ENCODE peak calls at places on chromosome 2, in nine cellular contexts. L is mucosa of descending colon, Y is BE2C, O is progenitor cell of endocrine pancreas, T is prostate gland, M is gastrocnemius medialis, H is neural progenitor cell, F is IMR-90, W is left ventricle myocardium inferior. Q is an unnamed sample.

GRCh38 chr2:63767307-63767706 is 74.4 kb upstream of the UGP2 start:
- DNase-seq in Y (no peak), L (no peak), O (no peak), W (no peak), F (no peak), T (no peak), H (no peak), M (no peak), Q (no peak)

GRCh38 chr2:240013343-240013742 is 11.8 kb downstream of the NDUFA10 start:
- DNase-seq in W (no peak), Y (no peak), M (no peak), L (no peak), H (no peak), T (no peak), O (no peak), F (peak), Q (no peak)

GRCh38 chr2:170822292-170822884 is 5.7 kb downstream of the GAD1 start:
- DNase-seq in Y (no peak), W (no peak), M (no peak), T (no peak), F (no peak), H (peak), O (no peak), L (no peak), Q (peak)

GRCh38 chr2:75200140-75200985 is 1.0 kb upstream of the TACR1 start:
- DNase-seq in T (peak), Y (peak), H (peak), F (peak), M (no peak), W (peak), O (peak), L (peak), Q (peak)

GRCh38 chr2:65232636-65233035 is 5.0 kb downstream of the ACTR2 start:
- DNase-seq in W (no peak), L (no peak), O (no peak), M (no peak), T (no peak), H (no peak), F (peak), Y (no peak), Q (no peak)

GRCh38 chr2:162297925-162298552 is 20.4 kb downstream of the IFIH1 start:
- DNase-seq in T (peak), W (no peak), H (peak), F (peak), Y (peak), L (peak), O (peak), M (peak), Q (peak)

GRCh38 chr2:62794791-62795190 is 89.3 kb downstream of the EHBP1 start:
- DNase-seq in Y (no peak), T (no peak), H (no peak), F (peak), O (no peak), W (no peak), M (no peak), L (no peak), Q (no peak)

GRCh38 chr2:83900859-83901258 is 558.2 kb downstream of the SUCLG1 start:
- DNase-seq in H (no peak), O (no peak), T (no peak), Y (no peak), W (no peak), L (no peak), M (no peak), F (peak), Q (no peak)

GRCh38 chr2:57516740-57517340 is 529.8 kb upstream of the VRK2 start:
- DNase-seq in H (peak), O (no peak), T (no peak), M (no peak), Y (no peak), L (no peak), F (peak), W (no peak), Q (no peak)

GRCh38 chr2:101956465-101957030 is 35.2 kb upstream of the IL1R2 start:
- DNase-seq in F (no peak), L (no peak), W (no peak), O (no peak), M (no peak), Y (no peak), T (no peak), H (no peak), Q (no peak)

GRCh38 chr2:138090330-138090729 is 126.1 kb downstream of the HNMT start:
- DNase-seq in L (peak), O (no peak), M (no peak), H (no peak), Y (no peak), T (peak), W (no peak), F (peak), Q (no peak)

GRCh38 chr2:9229470-9229820 is 22.8 kb downstream of the ASAP2 start:
- DNase-seq in O (no peak), Y (no peak), L (no peak), H (no peak), F (no peak), M (no peak), W (no peak), T (no peak), Q (no peak)

GRCh38 chr2:31236433-31237205 is 2.7 kb downstream of the EHD3 start:
- DNase-seq in H (no peak), T (no peak), F (no peak), Y (no peak), L (no peak), M (no peak), O (no peak), W (no peak), Q (no peak)

GRCh38 chr2:209663149-209663548 is 108.5 kb upstream of the UNC80 start:
- DNase-seq in Y (peak), L (no peak), M (no peak), T (no peak), O (no peak), F (peak), W (no peak), H (peak), Q (no peak)

GRCh38 chr2:45263147-45263546 is 253.9 kb upstream of the SIX2 start:
- DNase-seq in W (no peak), F (no peak), L (no peak), Y (peak), T (no peak), H (no peak), M (no peak), O (no peak), Q (no peak)

GRCh38 chr2:168773719-168774521 is 28.5 kb upstream of the NOSTRIN start:
- DNase-seq in H (peak), T (peak), M (peak), L (peak), O (peak), W (peak), Y (peak), F (peak), Q (peak)

GRCh38 chr2:168948621-168949212 is 47.6 kb downstream of the G6PC2 start:
- DNase-seq in M (no peak), H (peak), L (no peak), T (no peak), O (no peak), W (no peak), Y (no peak), F (peak), Q (peak)

GRCh38 chr2:63192169-63192888 is 141.7 kb downstream of the OTX1 start:
- DNase-seq in O (no peak), M (no peak), T (no peak), W (no peak), Y (no peak), H (no peak), F (no peak), L (no peak), Q (no peak)

GRCh38 chr2:229815858-229816257 is 101.5 kb upstream of the DNER start:
- DNase-seq in Y (no peak), H (no peak), F (peak), T (no peak), L (no peak), M (no peak), O (no peak), W (no peak), Q (no peak)

GRCh38 chr2:180655393-180655792 is 325.0 kb upstream of the UBE2E3 start:
- DNase-seq in T (no peak), W (no peak), L (no peak), H (no peak), Y (no peak), M (no peak), O (no peak), F (no peak), Q (no peak)

GRCh38 chr2:25587361-25587760 is 86.0 kb downstream of the DTNB start:
- DNase-seq in W (no peak), L (no peak), F (peak), H (no peak), Y (no peak), M (no peak), T (no peak), O (no peak), Q (no peak)

GRCh38 chr2:42971947-42972736 is 179.8 kb upstream of the HAAO start:
- DNase-seq in H (no peak), O (no peak), Y (no peak), W (no peak), F (peak), M (no peak), L (no peak), T (no peak), Q (no peak)

GRCh38 chr2:127106457-127106997 is 427 bp downstream of the BIN1 start:
- DNase-seq in L (no peak), M (no peak), Y (peak), H (peak), F (peak), W (no peak), T (no peak), O (no peak), Q (peak)

GRCh38 chr2:151097930-151098329 is 163.7 kb downstream of the RBM43 start:
- DNase-seq in L (no peak), H (no peak), Y (no peak), T (no peak), F (peak), W (no peak), O (no peak), M (no peak), Q (no peak)

GRCh38 chr2:136106505-136106904 is 11.4 kb downstream of the CXCR4 start:
- DNase-seq in L (no peak), Y (no peak), W (no peak), F (no peak), H (no peak), O (no peak), M (no peak), T (no peak), Q (no peak)

GRCh38 chr2:121218386-121218938 is 66.5 kb downstream of the TFCP2L1 start:
- DNase-seq in T (no peak), O (no peak), F (no peak), Y (no peak), H (no peak), L (no peak), M (no peak), W (no peak), Q (no peak)

GRCh38 chr2:101151859-101152194 is 645 bp upstream of the TBC1D8 start:
- DNase-seq in M (no peak), O (no peak), T (peak), F (no peak), W (no peak), H (peak), L (peak), Y (no peak), Q (no peak)

GRCh38 chr2:46503686-46504085 is 24.3 kb downstream of the TMEM247 start:
- DNase-seq in H (no peak), L (no peak), F (no peak), T (no peak), O (no peak), M (no peak), W (no peak), Y (no peak), Q (no peak)

GRCh38 chr2:12287220-12287751 is 429.4 kb upstream of the TRIB2 start:
- DNase-seq in F (no peak), M (no peak), H (no peak), Y (no peak), W (peak), T (no peak), L (no peak), O (no peak), Q (peak)

GRCh38 chr2:7473135-7473771 is 556.0 kb downstream of the RNF144A start:
- DNase-seq in W (no peak), F (no peak), Y (no peak), M (no peak), L (no peak), O (no peak), T (no peak), H (no peak), Q (no peak)

GRCh38 chr2:42792583-42793313 is at the start of gene HAAO:
- DNase-seq in W (peak), M (no peak), H (peak), Y (no peak), F (no peak), T (no peak), L (no peak), O (peak), Q (peak)

GRCh38 chr2:54081574-54081973 is 33.8 kb upstream of the ACYP2 start:
- DNase-seq in M (no peak), T (no peak), H (no peak), L (no peak), O (no peak), W (no peak), Y (peak), F (peak), Q (no peak)

GRCh38 chr2:136362676-136363390 is 244.9 kb upstream of the CXCR4 start:
- DNase-seq in Y (no peak), H (no peak), O (no peak), T (no peak), F (no peak), W (no peak), M (no peak), L (no peak), Q (no peak)

GRCh38 chr2:157899125-157899839 is 23.2 kb upstream of the ACVR1 start:
- DNase-seq in L (no peak), T (no peak), M (no peak), W (no peak), F (no peak), Y (no peak), O (no peak), H (no peak), Q (no peak)

GRCh38 chr2:157900684-157901083 is 24.6 kb upstream of the ACVR1 start:
- DNase-seq in T (no peak), L (no peak), W (no peak), H (no peak), F (no peak), Y (no peak), O (no peak), M (no peak), Q (no peak)

GRCh38 chr2:157898591-157898996 is 22.5 kb upstream of the ACVR1 start:
- DNase-seq in W (no peak), Y (no peak), M (no peak), F (peak), T (no peak), O (no peak), H (no peak), L (no peak), Q (no peak)

GRCh38 chr2:157901325-157901724 is 25.2 kb upstream of the ACVR1 start:
- DNase-seq in Y (no peak), L (peak), T (no peak), M (no peak), F (no peak), W (no peak), H (no peak), O (no peak), Q (no peak)

DNA sequence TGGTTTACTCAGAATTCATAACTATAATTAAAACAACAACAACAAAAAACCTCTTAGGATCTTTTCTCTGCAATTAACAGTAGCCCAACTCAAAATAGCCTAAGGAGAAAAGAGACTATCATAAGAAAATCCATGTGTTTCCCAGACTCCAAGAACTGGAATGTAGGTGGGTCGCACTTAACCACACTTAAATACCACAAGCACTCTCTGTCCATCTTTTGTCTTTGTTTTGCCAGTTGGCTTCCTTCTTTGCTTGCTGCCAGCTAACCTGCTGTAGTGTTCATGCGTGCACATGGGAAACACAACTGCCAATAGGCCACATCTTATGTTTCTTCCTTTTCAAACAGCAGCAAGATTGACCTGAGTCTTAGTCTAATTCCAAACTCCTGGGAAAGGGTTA is 24.1 kb upstream of the ACVR1 start:
- DNase-seq in Y (no peak), H (no peak), L (no peak), O (no peak), M (no peak), F (no peak), W (no peak), T (no peak), Q (no peak)
- TF ChIP-seq CTCF in Y (no peak), H (no peak), L (no peak), O (no peak), M (no peak), F (no peak), W (no peak), T (no peak), Q (no peak)

GRCh38 chr2:179354739-179355537 is 90.3 kb upstream of the SESTD1 start:
- DNase-seq in H (no peak), Y (no peak), W (no peak), O (no peak), L (no peak), M (no peak), T (no peak), F (peak), Q (no peak)
- TF ChIP-seq CTCF in H (peak), Y (no peak), W (no peak), O (no peak), L (no peak), M (no peak), T (no peak), F (peak), Q (peak)

GRCh38 chr2:231110551-231110950 is 14.3 kb downstream of the HTR2B start:
- DNase-seq in M (no peak), Y (no peak), H (no peak), L (no peak), F (peak), W (no peak), O (no peak), T (no peak), Q (no peak)
- TF ChIP-seq CTCF in M (no peak), Y (peak), H (no peak), L (no peak), F (peak), W (peak), O (no peak), T (no peak), Q (no peak)

GRCh38 chr2:144504191-144504590 is 15.7 kb downstream of the ZEB2 start:
- DNase-seq in L (no peak), H (peak), W (no peak), M (no peak), T (no peak), F (no peak), Y (no peak), O (no peak), Q (no peak)
- TF ChIP-seq CTCF in L (no peak), H (peak), W (peak), M (no peak), T (no peak), F (peak), Y (peak), O (peak), Q (no peak)